ENCODE peak calls at places on chromosomes 6 and 20, in six cellular contexts. I is astrocyte of the spinal cord, V is Caco-2, K is breast epithelium, B is GM23338, T is fibroblast of mammary gland. E is an unnamed sample.

GRCh38 chr6:118198746-118199145 is 291.7 kb downstream of the SLC35F1 start:
- DNase-seq in I (peak; percentile 57), V (no peak), K (no peak), B (no peak), T (peak; percentile 80), E (peak; percentile 15)

GRCh38 chr6:125304970-125305369 is 3.2 kb upstream of the HDDC2 start:
- DNase-seq in I (no peak), V (no peak), K (no peak), B (peak; percentile 10), T (no peak), E (no peak)

GRCh38 chr20:63132715-63133471 is 83.0 kb downstream of the YTHDF1 start:
- DNase-seq in I (no peak), V (peak; percentile 43), K (peak; percentile 46), B (no peak), T (no peak), E (no peak)

GRCh38 chr20:51154708-51155690 is 132.1 kb upstream of the KCNG1 start:
- DNase-seq in I (no peak), V (no peak), K (no peak), B (no peak), T (no peak), E (no peak)

GRCh38 chr20:1696521-1697209 is 39.1 kb upstream of the SIRPG start:
- DNase-seq in I (no peak), V (no peak), K (no peak), B (no peak), T (no peak), E (no peak)

GRCh38 chr6:30763618-30764489 is 19.5 kb upstream of the IER3 start:
- DNase-seq in I (peak; percentile 84), V (peak; percentile 73), K (no peak), B (no peak), T (no peak), E (no peak)

GRCh38 chr6:159983641-159984080 is 14.8 kb downstream of the IGF2R start:
- DNase-seq in I (peak; percentile 61), V (no peak), K (no peak), B (no peak), T (peak; percentile 42), E (no peak)

GRCh38 chr20:54345301-54345724 is 130.1 kb upstream of the DOK5 start:
- DNase-seq in I (peak; percentile 86), V (no peak), K (no peak), B (no peak), T (peak; percentile 82), E (no peak)

GRCh38 chr6:132300323-132300949 is 100.8 kb downstream of the MOXD1 start:
- DNase-seq in I (peak; percentile 57), V (no peak), K (no peak), B (peak; percentile 82), T (peak; percentile 73), E (no peak)

GRCh38 chr6:117677553-117678131 is 2.4 kb downstream of the NUS1 start:
- DNase-seq in I (no peak), V (no peak), K (no peak), B (no peak), T (peak; percentile 89), E (no peak)

GRCh38 chr6:28474441-28475219 is 31.3 kb upstream of the ZSCAN23 start:
- DNase-seq in I (peak; percentile 90), V (no peak), K (no peak), B (peak; percentile 89), T (peak; percentile 93), E (peak; percentile 86)

GRCh38 chr6:36339156-36339555 is 2.5 kb upstream of the BNIP5 start:
- DNase-seq in I (no peak), V (no peak), K (no peak), B (no peak), T (no peak), E (no peak)

GRCh38 chr6:24847402-24847801 is 48.7 kb upstream of the ARMH2 start:
- DNase-seq in I (no peak), V (no peak), K (no peak), B (no peak), T (no peak), E (no peak)

GRCh38 chr20:4949833-4950178 is 51.5 kb downstream of the SLC23A2 start:
- DNase-seq in I (peak; percentile 45), V (no peak), K (no peak), B (peak; percentile 62), T (peak; percentile 58), E (peak; percentile 56)

GRCh38 chr6:127855542-127856159 is 45.2 kb downstream of the THEMIS start:
- DNase-seq in I (peak; percentile 54), V (no peak), K (no peak), B (peak; percentile 49), T (peak; percentile 51), E (no peak)
- TF ChIP-seq CTCF in I (peak; percentile 62), V (peak; percentile 42), K (no peak), B (peak; percentile 66), T (peak; percentile 63), E (peak; percentile 50)

DNA sequence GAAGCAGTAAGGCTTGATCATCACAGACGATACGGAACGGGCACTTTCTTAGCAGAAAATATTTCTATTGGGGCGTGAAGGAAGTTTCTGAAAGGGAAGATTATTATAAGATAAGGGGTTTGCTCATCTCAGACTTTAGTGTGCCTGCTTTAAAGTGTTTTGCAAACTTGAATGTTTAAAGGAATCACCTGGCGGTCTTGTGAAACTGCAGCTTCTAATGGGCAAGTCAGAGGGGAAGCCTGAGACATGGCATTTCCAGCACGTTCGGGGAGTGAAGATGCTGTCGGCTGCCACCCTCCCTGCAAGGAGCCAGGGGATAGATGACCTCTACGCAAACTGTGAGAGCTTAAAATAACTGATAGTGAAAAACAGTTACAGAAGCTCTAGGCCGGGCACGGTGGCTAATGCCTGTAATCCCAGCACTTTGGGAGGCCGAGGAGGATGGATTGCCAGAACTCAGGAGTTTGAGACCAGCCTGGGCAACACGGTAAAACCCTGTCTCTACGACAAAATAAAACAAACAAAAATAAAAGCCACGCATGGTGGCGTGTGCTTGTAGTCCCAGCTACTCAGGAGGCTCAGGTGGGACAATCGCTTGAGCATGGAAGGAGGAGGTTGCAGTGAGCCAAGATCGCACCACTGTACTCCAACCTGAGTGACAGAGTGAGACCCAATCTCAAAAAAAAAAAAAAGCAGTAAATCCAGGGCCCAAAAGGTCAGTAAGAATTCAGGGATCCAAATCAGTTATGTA is 2.3 kb upstream of the KIF16B start:
- DNase-seq in I (no peak), V (no peak), K (no peak), B (peak; percentile 35), T (no peak), E (no peak)
- H3K4me3 ChIP-seq in I (peak overlapping the region; percentile 43), V (peak overlapping the region; percentile 40), K (peak overlapping the region; percentile 82), B (peak overlapping the region; percentile 86), T (peak overlapping the region; percentile 51), E (no peak overlapping the region)

GRCh38 chr6:33277663-33278391 is 904 bp downstream of the B3GALT4 start:
- DNase-seq in I (no peak), V (peak; percentile 68), K (no peak), B (peak; percentile 46), T (no peak), E (no peak)
- TF ChIP-seq CTCF in I (no peak), V (peak; percentile 13), K (no peak), B (peak; percentile 38), T (no peak), E (no peak)

GRCh38 chr6:90297124-90297865 is 652 bp upstream of the BACH2 start:
- DNase-seq in I (no peak), V (no peak), K (no peak), B (peak; percentile 26), T (no peak), E (no peak)
- H3K4me3 ChIP-seq in I (peak overlapping the region; percentile 64), V (peak overlapping the region; percentile 64), K (peak overlapping the region; percentile 99), B (peak overlapping the region; percentile 85), T (peak overlapping the region; percentile 30), E (no peak overlapping the region)

DNA sequence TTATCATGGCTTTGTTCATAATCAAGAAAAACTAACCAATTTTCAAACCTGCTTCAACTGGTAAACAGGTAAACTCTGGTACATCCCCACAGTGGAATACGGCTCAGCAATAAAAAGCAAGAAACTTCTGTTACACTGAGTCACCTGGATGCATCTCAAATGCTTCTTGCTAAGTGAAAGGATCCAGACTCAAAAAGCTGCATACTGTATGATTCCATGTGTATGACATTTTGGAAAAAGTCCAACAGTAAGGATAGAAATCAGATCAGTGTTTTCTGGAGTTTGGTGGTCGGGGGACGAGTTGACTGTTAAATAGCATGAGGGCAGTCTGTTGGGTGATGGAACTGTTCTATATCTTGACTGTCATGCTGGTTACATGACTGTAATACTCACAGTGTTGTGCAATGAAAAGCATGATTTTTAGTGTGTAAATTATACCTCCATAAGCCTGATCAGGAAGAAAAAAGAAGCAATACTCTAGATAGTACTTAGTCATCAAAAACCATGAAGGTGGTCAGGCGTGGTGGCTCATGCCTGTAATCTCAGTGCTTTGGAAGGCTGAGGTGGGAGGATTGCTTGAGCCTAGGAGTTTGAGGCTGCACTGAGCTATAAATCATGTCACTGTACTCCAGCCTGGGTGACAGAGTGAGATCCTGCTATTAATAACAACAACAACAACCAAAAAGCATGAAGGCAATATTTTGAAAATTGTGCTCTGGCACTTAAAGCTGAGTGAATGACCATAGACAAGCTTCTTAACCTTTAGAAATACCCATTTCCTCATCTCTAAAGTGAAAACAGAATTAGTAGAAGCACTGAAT is 30.6 kb upstream of the SASH1 start:
- DNase-seq in I (no peak), V (no peak), K (no peak), B (no peak), T (peak; percentile 62), E (no peak)
- TF ChIP-seq CTCF in I (no peak), V (no peak), K (no peak), B (no peak), T (no peak), E (no peak)

E was measured in LNCaP clone FGC.